ENCODE peak calls at places on chromosomes 16 and 17, in six cellular contexts. P, E, Y, U, H and F are unnamed samples.

GRCh38 chr17:35432176-35433074 is at the start of gene SLFN12:
- DNase-seq in P (peak; percentile 92), E (no peak), Y (peak; percentile 39), U (peak; percentile 86), H (peak; percentile 44), F (no peak)

GRCh38 chr17:31309525-31309924 is 4.3 kb downstream of the EVI2B start:
- DNase-seq in P (no peak), E (no peak), Y (no peak), U (no peak), H (no peak), F (no peak)

GRCh38 chr16:85034591-85035433 is 7.2 kb downstream of the KIAA0513 start:
- DNase-seq in P (no peak), E (no peak), Y (no peak), U (no peak), H (no peak), F (no peak)

GRCh38 chr17:63621229-63621683 is 961 bp upstream of the MAP3K3 start:
- DNase-seq in P (no peak), E (no peak), Y (no peak), U (no peak), H (no peak), F (no peak)

GRCh38 chr17:28325221-28325620 is 6.2 kb downstream of the TMEM97 start:
- DNase-seq in P (no peak), E (no peak), Y (no peak), U (no peak), H (no peak), F (peak; percentile 29)

GRCh38 chr17:36920032-36921000 is 17.0 kb upstream of the LHX1 start:
- DNase-seq in P (peak; percentile 98), E (no peak), Y (no peak), U (no peak), H (no peak), F (no peak)

GRCh38 chr16:55280622-55281021 is 43.4 kb upstream of the IRX6 start:
- DNase-seq in P (no peak), E (no peak), Y (no peak), U (no peak), H (no peak), F (no peak)

GRCh38 chr17:44122825-44123355 is 551 bp downstream of the HDAC5 start:
- DNase-seq in P (no peak), E (no peak), Y (peak; percentile 33), U (no peak), H (no peak), F (no peak)

GRCh38 chr16:2934450-2934849 is 22.7 kb downstream of the FLYWCH1 start:
- DNase-seq in P (no peak), E (no peak), Y (no peak), U (no peak), H (no peak), F (no peak)

GRCh38 chr17:633641-634091 is 81.0 kb downstream of the VPS53 start:
- DNase-seq in P (peak; percentile 6), E (no peak), Y (no peak), U (no peak), H (no peak), F (no peak)